ENCODE peak calls at places on chromosomes 16 and 17, in eight cellular contexts. K, W, M, P, N, R, G and C are unnamed samples.
A peak's percentile ranks its signal among the peaks of the same experiment; 100 is the strongest.

GRCh38 chr16:75494696-75495601 is at the start of gene CHST6:
- DNase-seq in K (no peak), W (no peak), M (no peak), P (no peak), N (peak; percentile 91), R (no peak), G (peak; percentile 52), C (no peak)

GRCh38 chr16:21101631-21102420 is 48.8 kb downstream of the DNAH3 start:
- DNase-seq in K (peak; percentile 31), W (no peak), M (peak; percentile 50), P (no peak), N (no peak), R (no peak), G (peak; percentile 43), C (no peak)

GRCh38 chr17:42512246-42512645 is 23.8 kb upstream of the NAGLU start:
- DNase-seq in K (no peak), W (no peak), M (no peak), P (peak; percentile 51), N (no peak), R (no peak), G (no peak), C (no peak)

GRCh38 chr17:55634702-55635101 is 88.0 kb downstream of the TMEM100 start:
- DNase-seq in K (no peak), W (no peak), M (no peak), P (no peak), N (no peak), R (no peak), G (no peak), C (no peak)

GRCh38 chr17:6510321-6511023 is 45.9 kb downstream of the PITPNM3 start:
- DNase-seq in K (no peak), W (no peak), M (no peak), P (peak; percentile 37), N (no peak), R (no peak), G (no peak), C (no peak)

GRCh38 chr17:34843682-34844081 is 117.6 kb downstream of the CCT6B start:
- DNase-seq in K (no peak), W (no peak), M (no peak), P (no peak), N (no peak), R (no peak), G (no peak), C (no peak)

GRCh38 chr16:67226804-67227566 is at the start of gene TMEM208:
- DNase-seq in K (peak; percentile 98), W (peak; percentile 97), M (peak; percentile 92), P (peak; percentile 99), N (peak; percentile 99), R (peak; percentile 95), G (peak; percentile 99), C (peak; percentile 98)

GRCh38 chr16:87628940-87629339 is 26.6 kb downstream of the JPH3 start:
- DNase-seq in K (no peak), W (no peak), M (peak; percentile 85), P (no peak), N (no peak), R (no peak), G (no peak), C (no peak)

GRCh38 chr17:48223945-48224344 is 116.4 kb downstream of the SNX11 start:
- DNase-seq in K (no peak), W (no peak), M (no peak), P (no peak), N (no peak), R (no peak), G (no peak), C (no peak)

GRCh38 chr17:16061631-16062030 is 62.0 kb downstream of the TTC19 start:
- DNase-seq in K (no peak), W (no peak), M (no peak), P (no peak), N (no peak), R (no peak), G (no peak), C (no peak)

GRCh38 chr16:64621616-64622015 is 500.2 kb downstream of the CDH11 start:
- DNase-seq in K (no peak), W (no peak), M (no peak), P (no peak), N (no peak), R (no peak), G (no peak), C (no peak)

GRCh38 chr17:78873519-78874340 is 29.3 kb downstream of the CEP295NL start:
- DNase-seq in K (peak; percentile 82), W (no peak), M (no peak), P (no peak), N (no peak), R (peak; percentile 47), G (no peak), C (peak; percentile 52)

GRCh38 chr17:604719-605118 is 109.9 kb downstream of the VPS53 start:
- DNase-seq in K (no peak), W (no peak), M (no peak), P (no peak), N (no peak), R (no peak), G (no peak), C (no peak)

GRCh38 chr16:71807905-71808592 is 585 bp downstream of the AP1G1 start:
- DNase-seq in K (no peak), W (no peak), M (peak; percentile 29), P (peak; percentile 69), N (no peak), R (no peak), G (no peak), C (no peak)

GRCh38 chr17:27768858-27769410 is 31.4 kb downstream of the NOS2 start:
- DNase-seq in K (no peak), W (no peak), M (no peak), P (no peak), N (no peak), R (no peak), G (no peak), C (no peak)

GRCh38 chr16:23788653-23789052 is 33.8 kb downstream of the CHP2 start:
- DNase-seq in K (no peak), W (no peak), M (no peak), P (no peak), N (no peak), R (no peak), G (no peak), C (no peak)

GRCh38 chr17:30376621-30377452 is 1.9 kb upstream of the CPD start:
- DNase-seq in K (no peak), W (peak; percentile 40), M (no peak), P (no peak), N (no peak), R (no peak), G (peak; percentile 88), C (peak; percentile 30)

GRCh38 chr17:37744961-37745800 is at the start of gene HNF1B:
- DNase-seq in K (peak; percentile 75), W (no peak), M (peak; percentile 76), P (no peak), N (peak; percentile 65), R (no peak), G (peak; percentile 63), C (no peak)
- TF ChIP-seq POLR2A in K (no peak), W (peak; percentile 36), M (peak; percentile 60), P (peak; percentile 46), N (no peak), R (no peak), G (peak; percentile 58), C (no peak)

GRCh38 chr17:39954876-39955275 is 7.9 kb upstream of the GSDMA start:
- DNase-seq in K (no peak), W (no peak), M (no peak), P (no peak), N (no peak), R (no peak), G (peak; percentile 44), C (no peak)

GRCh38 chr17:39950871-39951348 is 11.9 kb upstream of the GSDMA start:
- DNase-seq in K (no peak), W (no peak), M (no peak), P (no peak), N (no peak), R (no peak), G (no peak), C (peak; percentile 36)

GRCh38 chr17:39953471-39953888 is 9.3 kb upstream of the GSDMA start:
- DNase-seq in K (no peak), W (peak; percentile 41), M (no peak), P (no peak), N (no peak), R (no peak), G (no peak), C (no peak)

GRCh38 chr17:39952665-39953470 is 9.9 kb upstream of the GSDMA start:
- DNase-seq in K (peak; percentile 99), W (peak; percentile 79), M (peak; percentile 97), P (peak; percentile 99), N (peak; percentile 97), R (peak; percentile 94), G (peak; percentile 94), C (peak; percentile 96)

GRCh38 chr17:39951924-39952664 is 10.7 kb upstream of the GSDMA start:
- DNase-seq in K (no peak), W (no peak), M (no peak), P (peak; percentile 71), N (no peak), R (no peak), G (no peak), C (peak; percentile 67)
- TF ChIP-seq EP300 in K (no peak), W (no peak), M (no peak), P (no peak), N (no peak), R (no peak), G (no peak), C (no peak)

DNA sequence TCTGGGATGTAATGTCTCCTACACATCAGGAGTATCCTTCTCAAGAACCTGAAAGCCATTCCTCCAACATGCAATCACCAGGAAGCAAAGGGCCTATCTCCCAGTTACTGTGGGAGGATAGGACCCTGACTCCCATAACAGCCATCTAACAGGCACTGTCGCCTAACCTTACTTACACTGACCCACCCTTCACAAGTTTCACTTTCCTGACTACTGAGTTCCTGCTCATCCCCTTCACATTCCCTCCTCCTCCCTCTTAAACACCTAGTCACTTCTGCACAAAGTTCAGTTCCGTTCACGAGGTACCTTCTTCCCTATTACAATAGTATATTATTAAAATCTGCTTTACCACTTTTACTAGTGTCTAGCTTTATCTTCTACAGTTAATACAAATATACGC is 1.3 kb downstream of the C17orf67 start:
- DNase-seq in K (no peak), W (no peak), M (no peak), P (no peak), N (no peak), R (no peak), G (peak; percentile 33), C (no peak)
- H3K4me3 ChIP-seq in K (peak overlapping the region; percentile 81), W (peak overlapping the region; percentile 79), M (peak overlapping the region; percentile 85), P (peak overlapping the region; percentile 88), N (no peak overlapping the region), R (no peak overlapping the region), G (peak overlapping the region; percentile 86), C (no peak overlapping the region)

DNA sequence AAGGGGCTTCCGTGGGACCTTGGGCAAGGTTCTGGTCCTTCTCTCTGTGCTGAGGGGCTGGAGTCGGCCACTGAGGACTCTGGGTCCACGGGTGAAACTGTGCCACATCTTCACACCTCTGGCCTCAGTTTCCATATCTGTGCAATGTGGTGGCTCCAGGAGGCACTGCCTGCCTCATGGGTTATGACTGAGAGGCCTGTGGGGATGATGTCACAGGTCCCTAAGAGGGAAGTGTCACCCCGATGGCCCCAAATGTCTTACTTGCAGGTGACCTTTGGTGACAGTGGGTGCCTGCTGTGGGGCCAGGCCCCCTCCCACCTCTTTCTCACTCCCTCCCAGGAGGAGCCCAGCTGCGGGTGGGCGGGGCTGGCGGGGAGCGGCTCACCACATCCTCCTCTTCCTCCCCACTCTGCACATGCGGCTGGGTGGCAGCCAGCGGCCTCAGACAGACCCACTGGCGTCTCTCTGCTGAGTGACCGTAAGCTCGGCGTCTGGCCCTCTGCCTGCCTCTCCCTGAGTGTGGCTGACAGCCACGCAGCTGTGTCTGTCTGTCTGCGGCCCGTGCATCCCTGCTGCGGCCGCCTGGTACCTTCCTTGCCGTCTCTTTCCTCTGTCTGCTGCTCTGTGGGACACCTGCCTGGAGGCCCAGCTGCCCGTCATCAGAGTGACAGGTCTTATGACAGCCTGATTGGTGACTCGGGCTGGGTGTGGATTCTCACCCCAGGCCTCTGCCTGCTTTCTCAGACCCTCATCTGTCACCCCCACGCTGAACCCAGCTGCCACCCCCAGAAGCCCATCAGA is at the start of gene IL21R:
- DNase-seq in K (peak; percentile 50), W (peak; percentile 85), M (no peak), P (peak; percentile 69), N (no peak), R (no peak), G (no peak), C (peak; percentile 18)
- TF ChIP-seq POLR2A in K (no peak), W (peak; percentile 95), M (no peak), P (no peak), N (no peak), R (no peak), G (no peak), C (no peak)